ENCODE peak calls at places on chromosome X, in seven cellular contexts. T is lower lobe of right lung, I is HCT116, D is OCI-LY7, C is cardiac muscle cell, W is upper lobe of left lung, R is astrocyte of the spinal cord. H is an unnamed sample.

GRCh38 chrX:20046864-20047263 is 56.0 kb upstream of the BCLAF3 start:
- DNase-seq in T (no peak), R (no peak), W (no peak), I (no peak), C (no peak), D (no peak), H (no peak)

GRCh38 chrX:78029663-78030062 is 60.2 kb upstream of the PGAM4 start:
- DNase-seq in I (no peak), T (no peak), D (peak), R (peak), C (peak), W (no peak), H (peak)

GRCh38 chrX:55342533-55343501 is 78.1 kb upstream of the PAGE3 start:
- DNase-seq in D (peak), C (peak), W (no peak), I (no peak), R (no peak), T (no peak), H (no peak)

GRCh38 chrX:40434947-40435346 is 145.8 kb upstream of the ATP6AP2 start:
- DNase-seq in I (no peak), D (no peak), C (peak), T (no peak), W (peak), R (peak), H (no peak)

GRCh38 chrX:133859860-133860259 is 125.5 kb downstream of the GPC3 start:
- DNase-seq in R (peak), T (no peak), I (no peak), D (no peak), W (no peak), C (peak), H (no peak)

GRCh38 chrX:40096395-40097091 is 1.2 kb downstream of the BCOR start:
- DNase-seq in D (peak), C (peak), W (peak), R (peak), I (no peak), T (peak), H (no peak)

GRCh38 chrX:65587616-65588526 is 53.3 kb upstream of the LAS1L start:
- DNase-seq in T (peak), R (peak), W (peak), I (no peak), D (no peak), C (peak), H (no peak)

GRCh38 chrX:151975228-151975593 is 735 bp upstream of the GABRE start:
- DNase-seq in R (no peak), I (no peak), T (no peak), C (no peak), W (no peak), D (no peak), H (no peak)

GRCh38 chrX:13893826-13894225 is 76.9 kb upstream of the GPM6B start:
- DNase-seq in C (peak), T (no peak), I (no peak), W (no peak), D (no peak), R (peak), H (no peak)

GRCh38 chrX:132622130-132622529 is 133.3 kb upstream of the MBNL3 start:
- DNase-seq in C (peak), R (peak), I (peak), T (no peak), W (no peak), D (no peak), H (no peak)

GRCh38 chrX:150421816-150422215 is 58.7 kb downstream of the MAMLD1 start:
- DNase-seq in D (no peak), I (no peak), W (no peak), R (peak), T (no peak), C (peak), H (no peak)

GRCh38 chrX:148504412-148504950 is 4.1 kb downstream of the AFF2 start:
- DNase-seq in D (no peak), W (peak), I (no peak), R (no peak), C (no peak), T (no peak), H (no peak)

GRCh38 chrX:34918856-34919255 is 23.7 kb upstream of the FAM47B start:
- DNase-seq in W (no peak), I (no peak), T (no peak), C (peak), R (peak), D (no peak), H (peak)

GRCh38 chrX:141142946-141143345 is 34.0 kb downstream of the LDOC1 start:
- DNase-seq in C (no peak), R (no peak), T (no peak), I (no peak), W (no peak), D (no peak), H (no peak)
- TF ChIP-seq CTCF in C (no peak), R (no peak), T (no peak), I (no peak), W (no peak), D (no peak), H (no peak)

GRCh38 chrX:80335062-80335830 is 85.0 kb upstream of the TENT5D start:
- DNase-seq in R (no peak), I (no peak), W (peak), T (peak), D (no peak), C (peak), H (no peak)

GRCh38 chrX:80331285-80331684 is 89.0 kb upstream of the TENT5D start:
- DNase-seq in C (no peak), W (no peak), I (no peak), R (no peak), T (no peak), D (no peak), H (no peak)

GRCh38 chrX:80334583-80334982 is 85.7 kb upstream of the TENT5D start:
- DNase-seq in C (no peak), T (no peak), W (no peak), R (no peak), D (no peak), I (no peak), H (no peak)
- H3K4me3 ChIP-seq in C (peak), T (peak), W (no peak), R (no peak), D (no peak), I (no peak), H (no peak)

DNA sequence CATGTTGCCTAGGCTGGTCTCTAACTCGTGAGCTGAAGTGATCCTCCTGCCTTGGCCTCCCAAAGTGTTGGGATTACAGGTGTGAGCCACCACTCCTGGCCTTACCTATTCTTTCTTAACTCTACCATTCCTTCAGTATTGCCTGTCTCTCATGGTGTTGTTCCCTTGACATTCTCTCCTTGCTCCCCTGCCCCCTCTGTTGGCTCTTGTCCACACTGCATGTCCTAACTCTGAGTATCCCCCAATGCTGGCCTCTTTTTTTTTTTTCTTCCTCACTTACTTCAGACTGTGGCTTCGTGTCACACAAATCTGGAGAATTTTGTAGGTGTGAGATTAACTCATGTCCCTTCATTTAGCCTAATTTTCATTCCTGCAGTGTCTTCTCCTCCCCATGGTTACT is 22.9 kb upstream of the FRMPD4 start:
- DNase-seq in I (no peak), R (no peak), C (no peak), D (no peak), T (no peak), W (no peak), H (no peak)
- TF ChIP-seq CTCF in I (no peak), R (peak), C (no peak), D (no peak), T (no peak), W (no peak), H (peak)

GRCh38 chrX:1750267-1750666 is 135.4 kb downstream of the ASMT start:
- DNase-seq in I (peak), W (no peak), T (no peak), C (no peak), R (no peak), D (no peak), H (no peak)
- H3K4me3 ChIP-seq in I (no peak), W (no peak), T (no peak), C (no peak), R (no peak), D (no peak), H (no peak)

GRCh38 chrX:153379508-153379907 is 21.6 kb downstream of the PNMA6E start:
- DNase-seq in W (no peak), C (no peak), T (no peak), R (no peak), D (no peak), I (no peak), H (no peak)

GRCh38 chrX:153380691-153381090 is 20.5 kb downstream of the PNMA6E start:
- DNase-seq in R (no peak), T (no peak), W (no peak), I (no peak), D (no peak), C (no peak), H (no peak)

GRCh38 chrX:153382563-153383482 is 18.3 kb downstream of the PNMA6E start:
- DNase-seq in C (no peak), W (no peak), T (no peak), I (no peak), D (no peak), R (no peak), H (no peak)

GRCh38 chrX:153379971-153380581 is 21.1 kb downstream of the PNMA6E start:
- DNase-seq in I (no peak), R (no peak), C (no peak), D (no peak), W (no peak), T (no peak), H (no peak)

GRCh38 chrX:153381684-153382532 is 19.2 kb downstream of the PNMA6E start:
- DNase-seq in W (no peak), D (peak), R (peak), C (peak), I (no peak), T (no peak), H (peak)
- TF ChIP-seq CTCF in W (no peak), D (peak), R (no peak), C (peak), I (no peak), T (no peak), H (peak)

H was measured in retinal pigment epithelial cell.